ENCODE peak calls at places on chromosomes 1 and 21, in seven cellular contexts. One of them, this sample, is unnamed.

GRCh38 chr1:170414989-170415733 is 116.8 kb upstream of the GORAB start:
- DNase-seq in OCI-LY7: no peak
- DNase-seq in Peyer's patch: no peak
- DNase-seq in lower lobe of right lung: no peak
- DNase-seq in mammary epithelial cell: no peak
- DNase-seq in adrenal gland: no peak
- DNase-seq in sigmoid colon: no peak
- DNase-seq in this sample: no peak

GRCh38 chr21:35136586-35137254 is 87.6 kb upstream of the RUNX1 start:
- DNase-seq in Peyer's patch: no peak
- DNase-seq in adrenal gland: no peak
- DNase-seq in OCI-LY7: no peak
- DNase-seq in sigmoid colon: no peak
- DNase-seq in mammary epithelial cell: peak
- DNase-seq in lower lobe of right lung: no peak
- DNase-seq in this sample: no peak

GRCh38 chr21:14734191-14734590 is 188.1 kb upstream of the SAMSN1 start:
- DNase-seq in mammary epithelial cell: no peak
- DNase-seq in OCI-LY7: no peak
- DNase-seq in lower lobe of right lung: no peak
- DNase-seq in sigmoid colon: no peak
- DNase-seq in Peyer's patch: peak
- DNase-seq in adrenal gland: no peak
- DNase-seq in this sample: no peak

GRCh38 chr21:40457741-40458140 is 389.2 kb downstream of the DSCAM start:
- DNase-seq in OCI-LY7: no peak
- DNase-seq in adrenal gland: no peak
- DNase-seq in sigmoid colon: no peak
- DNase-seq in Peyer's patch: no peak
- DNase-seq in mammary epithelial cell: peak
- DNase-seq in lower lobe of right lung: no peak
- DNase-seq in this sample: no peak

GRCh38 chr1:246506785-246507639 is at the start of gene SMYD3:
- DNase-seq in Peyer's patch: peak
- DNase-seq in OCI-LY7: peak
- DNase-seq in adrenal gland: peak
- DNase-seq in lower lobe of right lung: peak
- DNase-seq in sigmoid colon: peak
- DNase-seq in mammary epithelial cell: peak
- DNase-seq in this sample: peak

GRCh38 chr1:63592536-63593302 is 492 bp upstream of the PGM1 start:
- DNase-seq in adrenal gland: no peak
- DNase-seq in OCI-LY7: no peak
- DNase-seq in sigmoid colon: no peak
- DNase-seq in Peyer's patch: no peak
- DNase-seq in lower lobe of right lung: no peak
- DNase-seq in mammary epithelial cell: no peak
- DNase-seq in this sample: no peak

GRCh38 chr1:114982251-114982650 is 47.4 kb upstream of the TSHB start:
- DNase-seq in adrenal gland: no peak
- DNase-seq in mammary epithelial cell: no peak
- DNase-seq in OCI-LY7: no peak
- DNase-seq in Peyer's patch: no peak
- DNase-seq in lower lobe of right lung: no peak
- DNase-seq in sigmoid colon: no peak
- DNase-seq in this sample: no peak

GRCh38 chr21:24870633-24871032 is 736.6 kb downstream of the MRPL39 start:
- DNase-seq in mammary epithelial cell: no peak
- DNase-seq in OCI-LY7: no peak
- DNase-seq in Peyer's patch: no peak
- DNase-seq in lower lobe of right lung: no peak
- DNase-seq in adrenal gland: no peak
- DNase-seq in sigmoid colon: no peak
- DNase-seq in this sample: no peak

GRCh38 chr1:158087320-158087927 is 93.3 kb upstream of the CD1D start:
- DNase-seq in Peyer's patch: peak
- DNase-seq in mammary epithelial cell: peak
- DNase-seq in adrenal gland: peak
- DNase-seq in OCI-LY7: peak
- DNase-seq in sigmoid colon: peak
- DNase-seq in lower lobe of right lung: no peak
- DNase-seq in this sample: peak

GRCh38 chr1:185650602-185651230 is 83.5 kb upstream of the HMCN1 start:
- DNase-seq in lower lobe of right lung: no peak
- DNase-seq in adrenal gland: no peak
- DNase-seq in sigmoid colon: no peak
- DNase-seq in OCI-LY7: no peak
- DNase-seq in mammary epithelial cell: peak
- DNase-seq in Peyer's patch: no peak
- DNase-seq in this sample: no peak

GRCh38 chr1:184691719-184692324 is 62.8 kb downstream of the EDEM3 start:
- DNase-seq in sigmoid colon: no peak
- DNase-seq in lower lobe of right lung: no peak
- DNase-seq in adrenal gland: no peak
- DNase-seq in mammary epithelial cell: peak
- DNase-seq in Peyer's patch: no peak
- DNase-seq in OCI-LY7: peak
- DNase-seq in this sample: peak

GRCh38 chr1:176903474-176903873 is 261.0 kb downstream of the ASTN1 start:
- DNase-seq in OCI-LY7: no peak
- DNase-seq in sigmoid colon: no peak
- DNase-seq in mammary epithelial cell: peak
- DNase-seq in Peyer's patch: no peak
- DNase-seq in adrenal gland: no peak
- DNase-seq in lower lobe of right lung: no peak
- DNase-seq in this sample: no peak

GRCh38 chr1:34597877-34598514 is 156.9 kb upstream of the GJB5 start:
- DNase-seq in adrenal gland: peak
- DNase-seq in mammary epithelial cell: peak
- DNase-seq in OCI-LY7: peak
- DNase-seq in Peyer's patch: peak
- DNase-seq in sigmoid colon: no peak
- DNase-seq in lower lobe of right lung: peak
- DNase-seq in this sample: peak

GRCh38 chr21:41653944-41654625 is 112.8 kb downstream of the RIPK4 start:
- DNase-seq in adrenal gland: no peak
- DNase-seq in lower lobe of right lung: no peak
- DNase-seq in sigmoid colon: no peak
- DNase-seq in Peyer's patch: no peak
- DNase-seq in OCI-LY7: no peak
- DNase-seq in mammary epithelial cell: peak
- DNase-seq in this sample: no peak

GRCh38 chr21:36479415-36480402 is at the start of gene CLDN14:
- DNase-seq in Peyer's patch: no peak
- DNase-seq in OCI-LY7: no peak
- DNase-seq in adrenal gland: no peak
- DNase-seq in lower lobe of right lung: no peak
- DNase-seq in sigmoid colon: no peak
- DNase-seq in mammary epithelial cell: no peak
- DNase-seq in this sample: no peak

GRCh38 chr21:44375281-44375651 is 21.8 kb downstream of the TRPM2 start:
- DNase-seq in adrenal gland: peak
- DNase-seq in lower lobe of right lung: peak
- DNase-seq in OCI-LY7: no peak
- DNase-seq in sigmoid colon: no peak
- DNase-seq in mammary epithelial cell: no peak
- DNase-seq in Peyer's patch: peak
- DNase-seq in this sample: no peak

GRCh38 chr1:17742590-17742989 is 12.5 kb upstream of the ACTL8 start:
- DNase-seq in Peyer's patch: no peak
- DNase-seq in sigmoid colon: no peak
- DNase-seq in mammary epithelial cell: no peak
- DNase-seq in lower lobe of right lung: no peak
- DNase-seq in OCI-LY7: no peak
- DNase-seq in adrenal gland: no peak
- DNase-seq in this sample: peak

GRCh38 chr1:80218112-80218511 is 1211.6 kb upstream of the ADGRL4 start:
- DNase-seq in adrenal gland: no peak
- DNase-seq in lower lobe of right lung: no peak
- DNase-seq in OCI-LY7: peak
- DNase-seq in mammary epithelial cell: peak
- DNase-seq in sigmoid colon: no peak
- DNase-seq in Peyer's patch: no peak
- DNase-seq in this sample: no peak

GRCh38 chr1:247358920-247359319 is 27.3 kb upstream of the ZNF496 start:
- DNase-seq in sigmoid colon: no peak
- DNase-seq in mammary epithelial cell: peak
- DNase-seq in adrenal gland: no peak
- DNase-seq in OCI-LY7: no peak
- DNase-seq in lower lobe of right lung: no peak
- DNase-seq in Peyer's patch: no peak
- DNase-seq in this sample: no peak

GRCh38 chr1:199545780-199546179 is 481.7 kb upstream of the NR5A2 start:
- DNase-seq in mammary epithelial cell: peak
- DNase-seq in sigmoid colon: no peak
- DNase-seq in OCI-LY7: peak
- DNase-seq in lower lobe of right lung: no peak
- DNase-seq in Peyer's patch: no peak
- DNase-seq in adrenal gland: no peak
- DNase-seq in this sample: peak

GRCh38 chr1:229552732-229553131 is 5.8 kb downstream of the ABCB10 start:
- DNase-seq in adrenal gland: peak
- DNase-seq in mammary epithelial cell: no peak
- DNase-seq in Peyer's patch: no peak
- DNase-seq in lower lobe of right lung: no peak
- DNase-seq in sigmoid colon: no peak
- DNase-seq in OCI-LY7: no peak
- DNase-seq in this sample: no peak

GRCh38 chr1:161119379-161120061 is 1.6 kb downstream of the NIT1 start:
- DNase-seq in lower lobe of right lung: no peak
- DNase-seq in Peyer's patch: no peak
- DNase-seq in OCI-LY7: peak
- DNase-seq in mammary epithelial cell: peak
- DNase-seq in sigmoid colon: peak
- DNase-seq in adrenal gland: peak
- DNase-seq in this sample: no peak

GRCh38 chr1:197471248-197472035 is 203.4 kb downstream of the CRB1 start:
- DNase-seq in mammary epithelial cell: no peak
- DNase-seq in OCI-LY7: no peak
- DNase-seq in sigmoid colon: no peak
- DNase-seq in Peyer's patch: no peak
- DNase-seq in lower lobe of right lung: no peak
- DNase-seq in adrenal gland: no peak
- DNase-seq in this sample: peak

GRCh38 chr1:172041102-172041501 is 199.8 kb downstream of the DNM3 start:
- DNase-seq in Peyer's patch: no peak
- DNase-seq in mammary epithelial cell: no peak
- DNase-seq in sigmoid colon: no peak
- DNase-seq in OCI-LY7: no peak
- DNase-seq in lower lobe of right lung: no peak
- DNase-seq in adrenal gland: no peak
- DNase-seq in this sample: no peak

GRCh38 chr1:172040466-172040865 is 199.2 kb downstream of the DNM3 start:
- DNase-seq in sigmoid colon: no peak
- DNase-seq in OCI-LY7: no peak
- DNase-seq in lower lobe of right lung: no peak
- DNase-seq in mammary epithelial cell: peak
- DNase-seq in adrenal gland: no peak
- DNase-seq in Peyer's patch: no peak
- DNase-seq in this sample: no peak

DNA sequence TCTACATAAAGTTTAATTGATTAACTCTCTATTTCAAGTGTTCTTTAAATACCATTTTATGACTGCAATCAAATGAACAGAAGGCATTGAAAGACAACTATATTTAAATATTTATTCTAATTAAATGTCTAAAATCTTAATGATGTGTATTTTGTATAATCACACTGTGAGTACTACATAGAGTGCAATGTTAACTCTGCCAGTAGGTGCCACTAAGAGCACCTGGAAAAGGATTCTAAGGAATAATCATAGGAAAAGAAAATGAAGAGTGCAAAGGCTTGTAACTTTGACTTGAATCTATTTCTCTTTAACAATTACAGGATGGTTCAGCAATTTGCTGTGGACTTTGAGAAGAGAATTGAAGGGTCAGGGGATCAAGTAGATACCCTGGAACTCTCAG is 200.4 kb downstream of the DNM3 start:
- DNase-seq in OCI-LY7: no peak
- DNase-seq in lower lobe of right lung: no peak
- DNase-seq in mammary epithelial cell: no peak
- DNase-seq in Peyer's patch: no peak
- DNase-seq in sigmoid colon: no peak
- DNase-seq in adrenal gland: no peak
- DNase-seq in this sample: no peak
- TF ChIP-seq CTCF in OCI-LY7: peak
- TF ChIP-seq CTCF in lower lobe of right lung: peak
- TF ChIP-seq CTCF in mammary epithelial cell: peak
- TF ChIP-seq CTCF in Peyer's patch: peak
- TF ChIP-seq CTCF in sigmoid colon: peak
- TF ChIP-seq CTCF in adrenal gland: peak
- TF ChIP-seq CTCF in this sample: peak

GRCh38 chr21:33969600-33969999 is 54.0 kb upstream of the ATP5PO start:
- DNase-seq in Peyer's patch: no peak
- DNase-seq in sigmoid colon: no peak
- DNase-seq in lower lobe of right lung: no peak
- DNase-seq in mammary epithelial cell: no peak
- DNase-seq in OCI-LY7: no peak
- DNase-seq in adrenal gland: no peak
- DNase-seq in this sample: no peak
- H3K4me3 ChIP-seq in Peyer's patch: no peak
- H3K4me3 ChIP-seq in sigmoid colon: no peak
- H3K4me3 ChIP-seq in lower lobe of right lung: no peak
- H3K4me3 ChIP-seq in mammary epithelial cell: no peak
- H3K4me3 ChIP-seq in OCI-LY7: no peak
- H3K4me3 ChIP-seq in adrenal gland: no peak
- H3K4me3 ChIP-seq in this sample: no peak

DNA sequence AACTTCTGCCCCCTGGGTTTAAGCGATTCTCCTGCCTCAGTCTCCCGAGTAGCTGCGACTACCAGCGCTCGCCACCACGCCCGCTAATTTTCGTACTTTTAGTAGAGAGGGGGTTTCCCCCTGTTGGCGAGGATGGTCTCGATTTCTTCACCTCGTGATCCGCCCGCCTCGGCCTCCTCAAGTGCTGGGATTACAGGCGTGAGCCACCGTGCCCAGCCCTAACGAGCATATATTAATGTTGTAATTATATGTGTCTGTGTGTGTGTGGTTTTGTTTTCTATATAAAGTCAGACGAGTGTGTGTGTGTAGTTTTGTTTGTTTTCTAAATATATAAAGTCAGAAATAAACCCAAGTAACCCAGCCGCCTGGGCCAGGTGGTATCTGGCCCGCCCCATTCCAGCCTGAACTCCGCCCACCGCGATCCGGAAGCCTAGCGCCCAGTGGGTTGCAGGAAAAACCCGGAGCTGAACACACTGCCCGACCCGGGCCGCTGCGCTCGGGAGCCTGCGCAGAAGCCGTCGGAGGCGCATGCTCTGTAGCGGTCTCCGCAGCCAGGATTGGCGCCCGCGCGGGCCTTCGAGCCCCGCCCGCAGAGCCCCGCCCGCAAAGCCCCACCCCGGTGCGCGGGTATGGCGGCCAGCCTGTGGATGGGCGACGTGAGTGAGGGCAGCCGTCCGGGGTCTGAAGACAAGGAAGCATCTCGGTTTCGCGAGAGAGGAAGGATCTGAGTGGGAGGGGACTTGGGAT is at the start of gene TRNAU1AP:
- DNase-seq in Peyer's patch: peak
- DNase-seq in OCI-LY7: peak
- DNase-seq in lower lobe of right lung: peak
- DNase-seq in adrenal gland: peak
- DNase-seq in mammary epithelial cell: peak
- DNase-seq in sigmoid colon: peak
- DNase-seq in this sample: peak
- TF ChIP-seq CTCF in Peyer's patch: peak
- TF ChIP-seq CTCF in OCI-LY7: peak
- TF ChIP-seq CTCF in lower lobe of right lung: no peak
- TF ChIP-seq CTCF in adrenal gland: no peak
- TF ChIP-seq CTCF in mammary epithelial cell: no peak
- TF ChIP-seq CTCF in sigmoid colon: no peak
- TF ChIP-seq CTCF in this sample: peak

GRCh38 chr1:23485002-23485332 is 988 bp upstream of the ASAP3 start:
- DNase-seq in Peyer's patch: no peak
- DNase-seq in sigmoid colon: no peak
- DNase-seq in adrenal gland: no peak
- DNase-seq in OCI-LY7: no peak
- DNase-seq in lower lobe of right lung: no peak
- DNase-seq in mammary epithelial cell: no peak
- DNase-seq in this sample: no peak
- H3K4me3 ChIP-seq in Peyer's patch: peak
- H3K4me3 ChIP-seq in sigmoid colon: peak
- H3K4me3 ChIP-seq in adrenal gland: no peak
- H3K4me3 ChIP-seq in OCI-LY7: peak
- H3K4me3 ChIP-seq in lower lobe of right lung: peak
- H3K4me3 ChIP-seq in mammary epithelial cell: no peak
- H3K4me3 ChIP-seq in this sample: no peak